ENCODE peak calls at places on chromosomes 16 and 17, in four cellular contexts. One of them, this sample, is unnamed. For H3K27me3, the result is how much of the 10 kb centered on the place peaks cover.

GRCh38 chr16:396605-397004 is 394 bp upstream of the NME4 start:
- DNase-seq in H1: peak
- DNase-seq in GM12878: no peak
- DNase-seq in HepG2: peak
- DNase-seq in this sample: no peak

GRCh38 chr17:32813021-32813420 is 63.9 kb downstream of the MYO1D start:
- DNase-seq in H1: no peak
- DNase-seq in GM12878: no peak
- DNase-seq in HepG2: no peak
- DNase-seq in this sample: no peak

GRCh38 chr17:36593651-36594316 is 2.1 kb downstream of the DHRS11 start:
- DNase-seq in H1: no peak
- DNase-seq in GM12878: no peak
- DNase-seq in HepG2: no peak
- DNase-seq in this sample: no peak

GRCh38 chr16:17177242-17177967 is 293.4 kb downstream of the XYLT1 start:
- DNase-seq in H1: no peak
- DNase-seq in GM12878: no peak
- DNase-seq in HepG2: no peak
- DNase-seq in this sample: no peak

GRCh38 chr17:5582177-5582885 is 2.0 kb downstream of the NLRP1 start:
- DNase-seq in H1: no peak
- DNase-seq in GM12878: no peak
- DNase-seq in HepG2: no peak
- DNase-seq in this sample: no peak

GRCh38 chr17:19262650-19263620 is 25.8 kb downstream of the EPN2 start:
- DNase-seq in H1: no peak
- DNase-seq in GM12878: no peak
- DNase-seq in HepG2: no peak
- DNase-seq in this sample: no peak

GRCh38 chr16:65523258-65523950 is 401.5 kb upstream of the CDH11 start:
- DNase-seq in H1: no peak
- DNase-seq in GM12878: no peak
- DNase-seq in HepG2: no peak
- DNase-seq in this sample: no peak

GRCh38 chr16:50853329-50853728 is 111.4 kb downstream of the CYLD start:
- DNase-seq in H1: no peak
- DNase-seq in GM12878: no peak
- DNase-seq in HepG2: no peak
- DNase-seq in this sample: no peak

GRCh38 chr16:4111748-4112696 is 4.2 kb downstream of the ADCY9 start:
- DNase-seq in H1: no peak
- DNase-seq in GM12878: no peak
- DNase-seq in HepG2: peak
- DNase-seq in this sample: no peak

GRCh38 chr16:7843196-7843595 is 510.6 kb downstream of the RBFOX1 start:
- DNase-seq in H1: no peak
- DNase-seq in GM12878: no peak
- DNase-seq in HepG2: no peak
- DNase-seq in this sample: no peak

GRCh38 chr17:61593404-61593803 is 2.4 kb upstream of the NACA2 start:
- DNase-seq in H1: no peak
- DNase-seq in GM12878: no peak
- DNase-seq in HepG2: no peak
- DNase-seq in this sample: no peak

GRCh38 chr16:80500116-80500859 is 40.5 kb upstream of the DYNLRB2 start:
- DNase-seq in H1: no peak
- DNase-seq in GM12878: no peak
- DNase-seq in HepG2: no peak
- DNase-seq in this sample: no peak

GRCh38 chr16:87831421-87832136 is 37.7 kb downstream of the SLC7A5 start:
- DNase-seq in H1: no peak
- DNase-seq in GM12878: no peak
- DNase-seq in HepG2: no peak
- DNase-seq in this sample: no peak

GRCh38 chr17:77365584-77366186 is 224.9 kb downstream of the SEC14L1 start:
- DNase-seq in H1: no peak
- DNase-seq in GM12878: no peak
- DNase-seq in HepG2: no peak
- DNase-seq in this sample: no peak

DNA sequence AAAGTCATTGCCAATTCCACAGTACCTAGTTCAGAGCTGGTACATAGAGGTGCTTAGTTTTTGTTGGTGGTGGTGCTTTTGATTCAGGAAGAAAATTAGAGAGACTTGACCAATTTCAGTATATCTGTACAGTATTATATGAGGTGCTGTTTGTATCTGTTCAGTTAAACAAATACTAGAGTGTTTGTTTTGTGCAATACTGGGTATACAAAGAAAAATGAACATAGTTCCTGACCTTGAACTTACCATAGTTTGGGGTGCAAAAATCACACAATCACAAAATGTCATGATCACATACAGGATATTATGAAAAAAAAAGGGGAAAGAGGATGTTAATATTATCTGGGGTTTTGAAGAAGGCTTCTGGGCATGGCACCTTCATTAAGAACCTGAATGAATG is 39.8 kb upstream of the GOT2 start:
- DNase-seq in H1: no peak
- DNase-seq in GM12878: no peak
- DNase-seq in HepG2: peak
- DNase-seq in this sample: no peak
- TF ChIP-seq ZNF274 in H1: no peak
- TF ChIP-seq ZNF274 in GM12878: no peak
- TF ChIP-seq ZNF274 in HepG2: no peak
- TF ChIP-seq ZNF274 in this sample: no peak

GRCh38 chr16:84144301-84144858 is 597 bp downstream of the HSDL1 start:
- DNase-seq in H1: peak
- DNase-seq in GM12878: no peak
- DNase-seq in HepG2: no peak
- DNase-seq in this sample: no peak
- TF ChIP-seq SUZ12 in H1: no peak
- TF ChIP-seq SUZ12 in GM12878: no peak
- TF ChIP-seq SUZ12 in HepG2: no peak
- TF ChIP-seq SUZ12 in this sample: no peak

DNA sequence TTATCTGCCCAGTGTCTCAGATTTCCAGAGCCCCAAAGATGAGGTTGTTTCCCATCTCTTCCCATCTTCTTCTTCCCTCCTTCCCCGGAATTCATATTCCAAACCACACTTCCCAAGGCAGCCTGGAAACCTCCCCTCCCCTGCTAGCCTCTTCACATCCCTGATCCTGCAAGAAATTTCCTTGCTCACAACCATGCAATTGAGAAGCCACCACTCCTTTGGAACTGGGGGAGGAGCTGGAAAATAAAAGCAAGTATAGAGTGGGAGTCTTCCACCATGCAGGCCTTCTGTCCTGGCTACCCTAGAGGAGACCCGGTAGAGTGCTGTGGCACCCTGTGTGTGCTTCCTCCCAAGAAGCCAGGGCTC is 15.5 kb upstream of the HOXB2 start:
- DNase-seq in H1: no peak
- DNase-seq in GM12878: no peak
- DNase-seq in HepG2: no peak
- DNase-seq in this sample: no peak
- H3K27me3 ChIP-seq in H1: half or more
- H3K27me3 ChIP-seq in GM12878: under half
- H3K27me3 ChIP-seq in HepG2: under half
- H3K27me3 ChIP-seq in this sample: half or more

GRCh38 chr16:31464348-31464769 is 5.1 kb downstream of the ARMC5 start:
- DNase-seq in H1: no peak
- DNase-seq in GM12878: no peak
- DNase-seq in HepG2: no peak
- DNase-seq in this sample: no peak
- TF ChIP-seq ZNF274 in H1: no peak
- TF ChIP-seq ZNF274 in GM12878: no peak
- TF ChIP-seq ZNF274 in HepG2: no peak
- TF ChIP-seq ZNF274 in this sample: no peak